ENCODE peak calls at places on chromosomes 13 and 19, in four cellular contexts. N is fibroblast of pulmonary artery, F is body of pancreas, G is lower lobe of right lung. Q is an unnamed sample.

GRCh38 chr19:31254611-31255010 is 94.6 kb downstream of the TSHZ3 start:
- DNase-seq in N (no peak), F (no peak), G (no peak), Q (no peak)

GRCh38 chr13:34765446-34766180 is 176.5 kb upstream of the NBEA start:
- DNase-seq in N (no peak), F (no peak), G (no peak), Q (no peak)

GRCh38 chr19:518292-519231 is 11.3 kb downstream of the TPGS1 start:
- DNase-seq in N (peak; percentile 74), F (no peak), G (no peak), Q (no peak)

GRCh38 chr13:76289558-76289957 is 596.6 kb downstream of the KCTD12 start:
- DNase-seq in N (no peak), F (no peak), G (no peak), Q (no peak)

GRCh38 chr13:50617134-50617721 is 226.3 kb downstream of the DLEU7 start:
- DNase-seq in N (peak; percentile 80), F (no peak), G (no peak), Q (peak; percentile 87)

GRCh38 chr19:41023193-41023592 is 32.1 kb downstream of the CYP2B6 start:
- DNase-seq in N (no peak), F (no peak), G (no peak), Q (no peak)

GRCh38 chr19:18097217-18097992 is at the start of gene MAST3:
- DNase-seq in N (peak; percentile 81), F (peak; percentile 97), G (peak; percentile 93), Q (peak; percentile 87)

GRCh38 chr13:80778302-80778701 is 437.4 kb upstream of the SPRY2 start:
- DNase-seq in N (no peak), F (no peak), G (no peak), Q (no peak)

GRCh38 chr19:49767380-49767779 is 579 bp downstream of the AP2A1 start:
- DNase-seq in N (no peak), F (no peak), G (no peak), Q (no peak)

GRCh38 chr19:2371656-2372055 is 11.6 kb downstream of the TMPRSS9 start:
- DNase-seq in N (peak; percentile 16), F (no peak), G (no peak), Q (peak; percentile 52)

GRCh38 chr13:110830331-110830730 is 84.5 kb downstream of the ANKRD10 start:
- DNase-seq in N (no peak), F (no peak), G (no peak), Q (no peak)

GRCh38 chr13:85223883-85224656 is 575.1 kb downstream of the SLITRK6 start:
- DNase-seq in N (peak; percentile 31), F (no peak), G (no peak), Q (no peak)

GRCh38 chr19:40739030-40739839 is 11.0 kb downstream of the ACTMAP start:
- DNase-seq in N (no peak), F (no peak), G (no peak), Q (no peak)

GRCh38 chr13:47121092-47121763 is 224.4 kb upstream of the HTR2A start:
- DNase-seq in N (no peak), F (no peak), G (no peak), Q (no peak)

GRCh38 chr19:11019824-11020223 is 59.0 kb downstream of the SMARCA4 start:
- DNase-seq in N (no peak), F (peak; percentile 19), G (no peak), Q (no peak)

GRCh38 chr19:52689804-52690394 is 44.9 kb downstream of the ZNF611 start:
- DNase-seq in N (no peak), F (peak; percentile 40), G (peak; percentile 66), Q (peak; percentile 45)

GRCh38 chr19:13764821-13765394 is 586 bp downstream of the MRI1 start:
- DNase-seq in N (peak; percentile 16), F (peak; percentile 38), G (peak; percentile 66), Q (peak; percentile 55)

GRCh38 chr13:73428706-73429105 is 369.9 kb downstream of the KLF5 start:
- DNase-seq in N (no peak), F (no peak), G (no peak), Q (no peak)

GRCh38 chr13:109649713-109650112 is 136.7 kb downstream of the IRS2 start:
- DNase-seq in N (no peak), F (no peak), G (no peak), Q (no peak)

GRCh38 chr19:28350673-28351072 is 862.3 kb downstream of the UQCRFS1 start:
- DNase-seq in N (no peak), F (no peak), G (no peak), Q (no peak)

GRCh38 chr13:66803759-66804456 is 426.2 kb downstream of the PCDH9 start:
- DNase-seq in N (no peak), F (no peak), G (no peak), Q (no peak)

GRCh38 chr19:17794731-17795494 is at the start of gene B3GNT3:
- DNase-seq in N (peak; percentile 39), F (peak; percentile 76), G (peak; percentile 79), Q (no peak)

GRCh38 chr19:7480222-7480974 is 8.4 kb downstream of the PEX11G start:
- DNase-seq in N (no peak), F (no peak), G (no peak), Q (no peak)

GRCh38 chr19:33459691-33460090 is 61.9 kb downstream of the PEPD start:
- DNase-seq in N (no peak), F (no peak), G (peak; percentile 32), Q (no peak)

GRCh38 chr19:50406156-50406820 is 12.4 kb upstream of the SPIB start:
- DNase-seq in N (no peak), F (no peak), G (no peak), Q (no peak)

GRCh38 chr19:17107546-17108452 is 32.2 kb downstream of the MYO9B start:
- DNase-seq in N (peak; percentile 97), F (peak; percentile 55), G (peak; percentile 61), Q (peak; percentile 95)

GRCh38 chr19:47253467-47253881 is 2.9 kb upstream of the CCDC9 start:
- DNase-seq in N (peak; percentile 77), F (no peak), G (no peak), Q (no peak)

GRCh38 chr13:99035715-99036114 is 57.9 kb upstream of the DOCK9 start:
- DNase-seq in N (no peak), F (no peak), G (no peak), Q (no peak)

GRCh38 chr13:99367663-99368448 is 60.7 kb upstream of the GPR183 start:
- DNase-seq in N (no peak), F (no peak), G (no peak), Q (no peak)

GRCh38 chr13:102317593-102317992 is 84.3 kb downstream of the FGF14 start:
- DNase-seq in N (peak; percentile 38), F (peak; percentile 51), G (peak; percentile 45), Q (no peak)

GRCh38 chr13:99347335-99347878 is 40.2 kb upstream of the GPR183 start:
- DNase-seq in N (no peak), F (no peak), G (no peak), Q (no peak)

GRCh38 chr13:77596777-77597176 is 61.3 kb downstream of the SCEL start:
- DNase-seq in N (no peak), F (no peak), G (no peak), Q (no peak)

GRCh38 chr13:109700176-109700575 is 86.2 kb downstream of the IRS2 start:
- DNase-seq in N (peak; percentile 90), F (peak; percentile 40), G (peak; percentile 73), Q (peak; percentile 99)

GRCh38 chr19:38099966-38100365 is 124.1 kb downstream of the DPF1 start:
- DNase-seq in N (no peak), F (no peak), G (no peak), Q (no peak)

GRCh38 chr19:13681509-13681908 is 82.8 kb upstream of the MRI1 start:
- DNase-seq in N (no peak), F (no peak), G (no peak), Q (no peak)

GRCh38 chr19:5345895-5346386 is 5.3 kb upstream of the PTPRS start:
- DNase-seq in N (peak; percentile 67), F (no peak), G (no peak), Q (peak; percentile 67)

GRCh38 chr13:30832845-30833332 is 73.2 kb upstream of the MEDAG start:
- DNase-seq in N (peak; percentile 66), F (peak; percentile 94), G (peak; percentile 77), Q (peak; percentile 44)

GRCh38 chr19:18894254-18895037 is 1.5 kb downstream of the CERS1 start:
- DNase-seq in N (peak; percentile 52), F (no peak), G (no peak), Q (no peak)

DNA sequence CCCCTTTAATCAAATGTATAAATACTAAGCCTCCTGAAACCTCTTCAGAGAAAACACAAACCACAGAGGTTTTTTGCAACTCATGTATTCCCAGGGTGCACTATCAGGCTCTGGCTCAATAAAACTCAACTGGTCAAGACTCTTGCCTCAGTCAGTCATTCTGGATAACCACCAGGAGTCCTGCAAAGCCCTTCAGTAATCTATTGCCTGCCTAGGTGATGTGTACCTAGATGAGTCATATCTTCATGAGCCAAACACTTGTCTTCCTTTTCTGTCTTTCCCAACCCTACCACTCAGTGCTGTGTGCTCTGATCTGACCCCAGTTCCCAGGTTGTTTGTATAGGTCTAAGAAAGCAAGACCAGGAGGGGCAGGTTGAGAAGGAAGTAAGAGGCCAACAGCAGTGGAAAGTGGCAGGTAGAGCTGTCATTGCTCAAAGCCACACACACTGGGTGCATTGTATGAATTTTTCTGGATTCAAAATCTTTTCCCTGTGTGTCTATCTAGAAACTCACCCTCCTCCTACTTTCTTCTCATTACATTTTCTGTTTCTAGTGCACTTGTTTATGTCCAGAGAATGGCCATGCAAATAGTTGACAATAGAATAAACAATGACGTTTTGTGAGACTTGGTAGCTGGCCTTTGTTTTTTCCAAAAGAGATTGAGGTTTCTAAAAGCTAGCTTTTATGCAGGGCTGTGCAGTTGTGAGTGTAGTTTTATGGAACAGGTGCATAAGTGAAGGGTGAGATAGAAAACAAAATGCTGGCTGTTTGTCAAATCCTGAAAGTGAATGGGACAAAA is 48.1 kb downstream of the PSG1 start:
- DNase-seq in N (no peak), F (no peak), G (no peak), Q (no peak)
- TF ChIP-seq CTCF in N (no peak), F (no peak), G (no peak), Q (no peak)

GRCh38 chr19:45638930-45639729 is at the start of gene EML2:
- DNase-seq in N (no peak), F (peak; percentile 73), G (peak; percentile 72), Q (peak; percentile 47)
- TF ChIP-seq CTCF in N (peak; percentile 14), F (no peak), G (peak; percentile 10), Q (peak; percentile 24)

DNA sequence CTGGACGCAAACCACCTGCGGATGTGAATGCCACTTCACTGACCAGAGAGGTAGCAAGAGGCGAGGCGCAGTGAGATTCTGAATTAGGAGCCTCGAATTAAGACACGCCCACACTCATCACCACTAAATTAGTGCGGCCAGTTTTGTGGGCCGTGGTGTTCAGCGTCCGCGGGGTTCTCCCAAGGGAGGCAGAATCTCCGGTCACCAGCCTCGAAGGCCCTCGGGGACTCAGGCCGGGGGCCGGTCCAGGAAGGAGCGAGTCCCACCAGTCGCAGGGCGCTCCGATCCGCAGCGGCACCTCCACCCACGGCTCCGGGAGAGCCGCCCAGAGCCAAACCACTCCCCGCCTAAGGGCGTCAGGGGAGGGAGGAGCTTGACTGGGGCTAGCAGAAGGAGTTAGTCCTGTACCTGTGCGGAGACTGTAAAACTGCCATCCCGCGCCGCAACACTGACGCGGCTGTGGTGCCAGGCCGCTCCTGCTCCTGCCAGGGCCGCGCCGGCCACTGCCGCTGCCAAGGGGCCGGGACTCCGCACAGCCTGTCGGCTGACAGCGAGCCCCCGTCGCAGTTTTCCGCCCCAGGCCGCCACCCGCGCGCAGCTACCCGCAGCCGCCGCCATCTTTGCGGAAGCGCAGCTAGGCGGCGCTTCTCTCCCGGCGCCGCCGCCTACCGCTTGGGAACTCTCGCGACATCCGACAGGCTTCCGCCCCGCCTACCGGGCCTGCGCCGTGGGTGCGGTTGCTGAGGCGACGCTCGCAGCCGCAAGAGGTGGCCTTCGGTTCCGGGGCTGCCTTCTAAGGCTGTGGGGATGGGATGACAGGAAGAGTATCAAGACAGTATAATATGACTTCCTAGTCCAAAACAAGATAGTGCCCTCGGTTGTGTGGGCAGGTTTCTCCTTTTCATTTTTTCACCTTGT is at the start of gene MICU2:
- DNase-seq in N (peak; percentile 94), F (peak; percentile 94), G (peak; percentile 97), Q (peak; percentile 98)
- TF ChIP-seq CTCF in N (no peak), F (no peak), G (peak; percentile 24), Q (no peak)

GRCh38 chr13:106036870-106037269 is 498.6 kb downstream of the EFNB2 start:
- DNase-seq in N (no peak), F (no peak), G (no peak), Q (peak; percentile 11)
- TF ChIP-seq CTCF in N (no peak), F (peak; percentile 14), G (no peak), Q (peak; percentile 18)

Q was measured in NB4.